ENCODE peak calls at places on chromosomes 3 and 15, in eight cellular contexts. X, D, A, N, T, G, U and Q are unnamed samples.
A peak's percentile ranks its signal among the peaks of the same experiment; 100 is the strongest.

GRCh38 chr3:177731644-177732268 is 534.5 kb upstream of the TBL1XR1 start:
- DNase-seq in X (no peak), D (no peak), A (no peak), N (no peak), T (no peak), G (no peak), U (no peak), Q (no peak)

GRCh38 chr3:8653800-8654408 is 9.3 kb upstream of the SSUH2 start:
- DNase-seq in X (no peak), D (no peak), A (no peak), N (no peak), T (no peak), G (no peak), U (no peak), Q (no peak)

GRCh38 chr3:30625541-30626438 is 19.4 kb downstream of the TGFBR2 start:
- DNase-seq in X (no peak), D (no peak), A (no peak), N (peak; percentile 80), T (no peak), G (no peak), U (no peak), Q (no peak)

GRCh38 chr3:154071154-154071553 is 50.0 kb upstream of the ARHGEF26 start:
- DNase-seq in X (no peak), D (no peak), A (no peak), N (no peak), T (no peak), G (no peak), U (no peak), Q (no peak)

GRCh38 chr3:13024274-13024863 is 48.9 kb downstream of the IQSEC1 start:
- DNase-seq in X (no peak), D (no peak), A (no peak), N (no peak), T (no peak), G (no peak), U (no peak), Q (no peak)

GRCh38 chr3:42706721-42707619 is 4.4 kb upstream of the HHATL start:
- DNase-seq in X (no peak), D (no peak), A (peak; percentile 89), N (no peak), T (no peak), G (peak; percentile 2), U (no peak), Q (no peak)

GRCh38 chr3:4687167-4687566 is 194.0 kb downstream of the ITPR1 start:
- DNase-seq in X (no peak), D (no peak), A (no peak), N (no peak), T (no peak), G (no peak), U (no peak), Q (no peak)

GRCh38 chr15:38696120-38696727 is 131.6 kb upstream of the RASGRP1 start:
- DNase-seq in X (no peak), D (no peak), A (no peak), N (no peak), T (no peak), G (no peak), U (no peak), Q (peak; percentile 31)

GRCh38 chr15:36458406-36458805 is 121.0 kb upstream of the CDIN1 start:
- DNase-seq in X (no peak), D (no peak), A (no peak), N (no peak), T (peak; percentile 6), G (no peak), U (no peak), Q (no peak)

GRCh38 chr3:188113761-188114160 is 40.2 kb upstream of the LPP start:
- DNase-seq in X (no peak), D (no peak), A (no peak), N (no peak), T (no peak), G (no peak), U (no peak), Q (no peak)

GRCh38 chr3:46561951-46562350 is 4.2 kb downstream of the LRRC2 start:
- DNase-seq in X (no peak), D (no peak), A (no peak), N (no peak), T (no peak), G (no peak), U (no peak), Q (no peak)

GRCh38 chr3:168517514-168518071 is 421.9 kb upstream of the GOLIM4 start:
- DNase-seq in X (no peak), D (no peak), A (no peak), N (no peak), T (no peak), G (no peak), U (peak; percentile 41), Q (peak; percentile 25)

GRCh38 chr3:71503525-71504249 is 79.8 kb downstream of the FOXP1 start:
- DNase-seq in X (no peak), D (no peak), A (no peak), N (no peak), T (no peak), G (no peak), U (no peak), Q (no peak)

GRCh38 chr3:126208618-126209256 is 28.4 kb upstream of the ALDH1L1 start:
- DNase-seq in X (no peak), D (peak; percentile 100), A (no peak), N (peak; percentile 76), T (no peak), G (no peak), U (no peak), Q (peak; percentile 84)

GRCh38 chr15:77346637-77347036 is 73.3 kb downstream of the PEAK1 start:
- DNase-seq in X (no peak), D (no peak), A (no peak), N (no peak), T (no peak), G (no peak), U (no peak), Q (no peak)

GRCh38 chr15:79516646-79517045 is 84.5 kb downstream of the MINAR1 start:
- DNase-seq in X (peak; percentile 24), D (no peak), A (no peak), N (no peak), T (no peak), G (no peak), U (no peak), Q (no peak)

GRCh38 chr3:118075873-118076272 is 958.8 kb downstream of the IGSF11 start:
- DNase-seq in X (no peak), D (no peak), A (no peak), N (no peak), T (no peak), G (no peak), U (no peak), Q (no peak)

GRCh38 chr3:112464264-112464663 is 35.0 kb downstream of the BTLA start:
- DNase-seq in X (no peak), D (no peak), A (no peak), N (no peak), T (no peak), G (no peak), U (peak; percentile 67), Q (no peak)

GRCh38 chr15:54820811-54821210 is 375.9 kb downstream of the RSL24D1 start:
- DNase-seq in X (no peak), D (no peak), A (no peak), N (no peak), T (no peak), G (no peak), U (no peak), Q (no peak)

GRCh38 chr15:79849789-79850188 is 47.0 kb downstream of the MTHFS start:
- DNase-seq in X (peak; percentile 58), D (peak; percentile 37), A (no peak), N (no peak), T (peak; percentile 82), G (no peak), U (no peak), Q (peak; percentile 35)

GRCh38 chr3:191005790-191006189 is 143.3 kb upstream of the GMNC start:
- DNase-seq in X (peak; percentile 45), D (no peak), A (no peak), N (no peak), T (peak; percentile 71), G (no peak), U (no peak), Q (no peak)

GRCh38 chr15:85389774-85390173 is 9.4 kb downstream of the AKAP13 start:
- DNase-seq in X (no peak), D (no peak), A (no peak), N (no peak), T (no peak), G (no peak), U (no peak), Q (no peak)

DNA sequence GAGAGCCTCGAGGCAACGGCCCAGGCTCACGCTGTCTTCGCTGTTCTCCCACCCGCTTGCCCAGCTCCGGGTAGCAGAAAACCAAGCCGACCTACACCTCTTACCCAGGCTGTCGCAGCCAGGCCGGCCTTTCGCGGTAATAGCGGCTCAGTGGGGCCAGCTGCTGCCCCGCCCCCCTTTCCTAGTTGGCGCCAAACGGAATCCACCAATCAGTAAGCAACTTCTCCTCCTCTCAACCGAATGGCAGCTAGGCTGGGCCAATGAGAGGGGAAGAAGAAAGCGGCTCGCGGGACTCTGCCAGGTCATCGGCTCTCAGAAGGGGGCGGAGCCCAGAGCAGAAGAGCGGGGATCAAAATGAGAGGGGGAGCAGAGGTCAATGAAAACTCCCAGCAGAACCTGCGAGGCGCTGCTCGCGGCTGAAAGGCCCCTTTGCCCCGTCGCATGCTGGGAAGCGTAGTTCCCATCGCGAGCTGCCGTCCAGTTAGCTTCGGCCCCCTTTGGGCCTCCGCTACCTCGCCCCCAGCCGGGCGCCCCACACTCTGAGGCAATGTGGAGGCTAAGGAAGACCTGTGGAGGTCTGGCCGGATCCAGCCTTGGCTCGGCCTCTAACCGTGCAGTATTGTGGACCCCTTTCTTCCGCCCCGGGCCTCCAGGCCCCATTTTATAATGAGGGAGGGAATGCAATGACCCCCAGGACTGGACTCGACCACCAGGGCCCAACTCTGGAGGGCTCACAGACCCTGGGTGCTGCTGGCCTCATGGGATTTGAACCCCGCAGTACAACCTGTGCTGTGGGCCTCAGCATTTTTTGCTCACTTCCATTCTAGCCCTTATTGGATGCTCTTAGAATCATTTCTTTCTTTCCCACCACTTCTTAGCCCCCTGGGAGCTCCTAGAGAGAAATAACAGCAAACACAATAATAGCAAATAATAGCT is at the start of gene CDC25A:
- DNase-seq in X (peak; percentile 92), D (peak; percentile 75), A (no peak), N (peak; percentile 98), T (peak; percentile 99), G (peak; percentile 93), U (peak; percentile 97), Q (peak; percentile 96)
- TF ChIP-seq POLR2AphosphoS5 in X (peak; percentile 95), D (peak; percentile 82), A (peak; percentile 91), N (peak; percentile 72), T (peak; percentile 82), G (peak; percentile 78), U (peak; percentile 66), Q (peak; percentile 53)

GRCh38 chr15:66774001-66774814 is 72.2 kb downstream of the SMAD6 start:
- DNase-seq in X (peak; percentile 95), D (no peak), A (no peak), N (peak; percentile 72), T (peak; percentile 92), G (peak; percentile 63), U (no peak), Q (peak; percentile 92)
- TF ChIP-seq POLR2AphosphoS5 in X (no peak), D (no peak), A (peak; percentile 43), N (no peak), T (peak; percentile 37), G (no peak), U (no peak), Q (peak; percentile 52)

GRCh38 chr3:146524961-146525360 is 19.4 kb downstream of the PLSCR1 start:
- DNase-seq in X (no peak), D (no peak), A (no peak), N (no peak), T (no peak), G (no peak), U (no peak), Q (no peak)
- TF ChIP-seq POLR2AphosphoS5 in X (no peak), D (no peak), A (no peak), N (no peak), T (no peak), G (no peak), U (no peak), Q (no peak)

GRCh38 chr3:150317469-150317868 is 90.6 kb upstream of the TSC22D2 start:
- DNase-seq in X (no peak), D (no peak), A (no peak), N (no peak), T (no peak), G (no peak), U (no peak), Q (no peak)
- TF ChIP-seq POLR2AphosphoS5 in X (no peak), D (no peak), A (no peak), N (no peak), T (no peak), G (no peak), U (no peak), Q (no peak)